ENCODE peak calls at places on chromosome 6, in five cellular contexts. W, K, P, G and D are unnamed samples.

GRCh38 chr6:7833753-7834075 is 76.9 kb downstream of the TXNDC5 start:
- DNase-seq in W (no peak), K (no peak), P (no peak), G (no peak), D (no peak)

GRCh38 chr6:134351615-134352474 is 33.9 kb upstream of the SGK1 start:
- DNase-seq in W (no peak), K (no peak), P (peak), G (no peak), D (no peak)

GRCh38 chr6:36984581-36985383 is 1.2 kb downstream of the MTCH1 start:
- DNase-seq in W (peak), K (peak), P (no peak), G (no peak), D (no peak)

GRCh38 chr6:64459411-64459810 is 823.8 kb downstream of the PHF3 start:
- DNase-seq in W (no peak), K (no peak), P (no peak), G (no peak), D (no peak)

GRCh38 chr6:35710241-35710847 is 21.6 kb upstream of the FKBP5 start:
- DNase-seq in W (no peak), K (no peak), P (no peak), G (no peak), D (no peak)

GRCh38 chr6:30684386-30685156 is 1.9 kb downstream of the PPP1R18 start:
- DNase-seq in W (peak), K (no peak), P (peak), G (peak), D (peak)

GRCh38 chr6:54916858-54917257 is 70.3 kb downstream of the FAM83B start:
- DNase-seq in W (no peak), K (no peak), P (no peak), G (no peak), D (no peak)

GRCh38 chr6:117404548-117404947 is 21.2 kb downstream of the ROS1 start:
- DNase-seq in W (no peak), K (no peak), P (no peak), G (no peak), D (no peak)

GRCh38 chr6:7895125-7895423 is 15.5 kb downstream of the TXNDC5 start:
- DNase-seq in W (no peak), K (no peak), P (no peak), G (no peak), D (no peak)

GRCh38 chr6:24838994-24839393 is 40.3 kb upstream of the ARMH2 start:
- DNase-seq in W (peak), K (no peak), P (no peak), G (no peak), D (no peak)

GRCh38 chr6:44289726-44290125 is 19.5 kb downstream of the TMEM151B start:
- DNase-seq in W (no peak), K (no peak), P (no peak), G (no peak), D (no peak)

GRCh38 chr6:27726620-27727023 is 185.6 kb downstream of the OR2B2 start:
- DNase-seq in W (no peak), K (peak), P (no peak), G (no peak), D (no peak)

GRCh38 chr6:37188962-37189510 is 19.1 kb downstream of the PIM1 start:
- DNase-seq in W (no peak), K (no peak), P (no peak), G (no peak), D (no peak)

GRCh38 chr6:39189915-39190544 is 39.2 kb downstream of the KCNK5 start:
- DNase-seq in W (no peak), K (peak), P (peak), G (no peak), D (no peak)

GRCh38 chr6:104625536-104625935 is 234.2 kb downstream of the HACE1 start:
- DNase-seq in W (no peak), K (no peak), P (no peak), G (no peak), D (no peak)

GRCh38 chr6:27865952-27866369 is 46.2 kb downstream of the OR2B2 start:
- DNase-seq in W (peak), K (peak), P (no peak), G (peak), D (peak)

GRCh38 chr6:35703554-35703953 is 14.8 kb upstream of the FKBP5 start:
- DNase-seq in W (no peak), K (no peak), P (no peak), G (no peak), D (no peak)

GRCh38 chr6:83546636-83547035 is 34.3 kb downstream of the PRSS35 start:
- DNase-seq in W (no peak), K (no peak), P (no peak), G (no peak), D (no peak)

GRCh38 chr6:74742793-74743508 is 462.9 kb downstream of the COL12A1 start:
- DNase-seq in W (no peak), K (no peak), P (no peak), G (peak), D (no peak)

GRCh38 chr6:154446984-154447383 is 63.5 kb downstream of the CNKSR3 start:
- DNase-seq in W (no peak), K (no peak), P (no peak), G (no peak), D (no peak)

GRCh38 chr6:154447929-154448328 is 62.6 kb downstream of the CNKSR3 start:
- DNase-seq in W (no peak), K (no peak), P (no peak), G (no peak), D (no peak)

GRCh38 chr6:154445417-154445816 is 65.1 kb downstream of the CNKSR3 start:
- DNase-seq in W (no peak), K (no peak), P (no peak), G (no peak), D (no peak)

GRCh38 chr6:154450498-154450897 is 60.0 kb downstream of the CNKSR3 start:
- DNase-seq in W (no peak), K (no peak), P (no peak), G (no peak), D (no peak)

GRCh38 chr6:154448448-154449096 is 61.9 kb downstream of the CNKSR3 start:
- DNase-seq in W (no peak), K (no peak), P (no peak), G (no peak), D (no peak)
- TF ChIP-seq CTCF in W (no peak), K (no peak), P (peak), G (no peak), D (no peak)

GRCh38 chr6:32153835-32154513 is at the start of gene PPT2:
- DNase-seq in W (peak), K (peak), P (peak), G (peak), D (peak)

GRCh38 chr6:32151885-32152311 is at the start of gene PRRT1:
- DNase-seq in W (no peak), K (no peak), P (no peak), G (no peak), D (no peak)

GRCh38 chr6:32152414-32153251 is 894 bp upstream of the PRRT1 start:
- DNase-seq in W (no peak), K (no peak), P (no peak), G (no peak), D (no peak)

GRCh38 chr6:32154514-32155161 is 697 bp downstream of the PPT2 start:
- DNase-seq in W (peak), K (peak), P (peak), G (no peak), D (peak)

DNA sequence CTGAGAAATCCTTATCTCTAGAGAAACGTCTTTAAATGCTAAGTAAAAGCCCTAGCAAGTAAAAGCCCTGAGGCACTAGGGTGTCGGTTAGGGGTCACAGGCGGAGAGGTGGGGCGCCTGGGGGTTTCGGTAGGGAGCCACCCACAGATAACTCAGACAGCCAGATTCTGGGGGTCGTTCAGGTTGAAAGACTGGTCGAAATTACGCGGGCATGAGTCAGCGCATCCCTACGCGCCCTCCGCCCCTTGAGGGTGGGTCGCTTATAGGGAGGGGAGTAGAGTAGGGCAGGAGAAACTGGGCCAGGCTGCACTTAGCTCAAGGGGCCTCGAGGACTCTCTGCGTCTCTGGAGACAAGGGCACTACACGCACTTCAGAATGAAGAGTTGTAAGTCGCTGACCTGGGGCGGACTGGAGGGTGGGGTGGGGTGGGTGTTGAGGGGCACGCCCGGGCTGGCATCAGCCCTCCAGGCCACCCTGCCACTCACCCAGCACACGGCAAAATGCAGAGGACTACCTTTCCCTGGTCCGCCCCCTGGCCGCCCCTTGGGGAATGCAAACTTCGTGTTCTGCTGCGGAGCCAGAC is 598 bp upstream of the PPT2 start:
- DNase-seq in W (no peak), K (peak), P (no peak), G (no peak), D (no peak)
- TF ChIP-seq CTCF in W (no peak), K (no peak), P (no peak), G (no peak), D (no peak)

DNA sequence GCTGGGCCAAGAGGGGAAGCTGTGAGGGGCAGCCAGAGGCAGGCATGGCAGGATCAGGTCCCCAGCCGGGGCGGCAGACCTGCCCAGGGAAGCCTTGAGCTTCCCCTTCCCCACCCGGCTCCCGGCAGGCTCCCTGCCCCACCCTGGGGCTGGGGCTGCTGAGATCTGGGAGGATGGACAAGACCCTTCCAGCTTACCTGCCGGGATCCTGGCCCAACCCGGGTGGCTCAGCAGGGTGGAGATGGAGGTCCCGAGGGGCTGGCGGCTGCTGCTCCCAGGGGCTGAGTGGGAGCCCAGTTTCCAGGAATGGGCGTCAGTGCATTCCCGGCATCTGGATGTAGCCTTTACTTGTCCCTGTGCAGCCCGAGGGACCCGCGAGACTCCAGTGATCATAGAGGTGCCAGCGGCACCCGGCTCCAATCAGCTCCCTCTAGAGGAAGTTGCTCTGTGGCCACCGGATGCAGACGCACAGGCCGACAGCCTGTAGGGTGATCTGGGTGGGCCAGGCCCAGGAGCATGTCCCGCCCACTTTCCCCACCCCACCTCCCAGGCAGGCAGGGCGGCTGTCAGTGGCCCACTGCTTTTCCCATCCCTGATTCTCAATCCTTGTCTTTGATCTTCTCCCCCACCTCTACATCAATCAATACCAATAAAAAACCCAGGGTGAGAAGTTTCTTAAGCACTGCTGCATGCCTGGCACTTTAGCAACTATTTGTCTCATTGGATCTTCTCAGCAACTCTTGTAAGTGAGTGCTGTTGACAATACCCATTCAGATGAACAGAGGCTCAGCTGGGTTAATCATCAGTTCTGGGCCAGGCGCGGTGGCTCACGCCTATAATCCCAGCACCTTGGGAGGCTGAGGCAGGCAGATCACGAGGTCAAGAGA is at the start of gene BAK1:
- DNase-seq in W (peak), K (peak), P (peak), G (peak), D (peak)
- TF ChIP-seq CTCF in W (peak), K (no peak), P (peak), G (peak), D (peak)

DNA sequence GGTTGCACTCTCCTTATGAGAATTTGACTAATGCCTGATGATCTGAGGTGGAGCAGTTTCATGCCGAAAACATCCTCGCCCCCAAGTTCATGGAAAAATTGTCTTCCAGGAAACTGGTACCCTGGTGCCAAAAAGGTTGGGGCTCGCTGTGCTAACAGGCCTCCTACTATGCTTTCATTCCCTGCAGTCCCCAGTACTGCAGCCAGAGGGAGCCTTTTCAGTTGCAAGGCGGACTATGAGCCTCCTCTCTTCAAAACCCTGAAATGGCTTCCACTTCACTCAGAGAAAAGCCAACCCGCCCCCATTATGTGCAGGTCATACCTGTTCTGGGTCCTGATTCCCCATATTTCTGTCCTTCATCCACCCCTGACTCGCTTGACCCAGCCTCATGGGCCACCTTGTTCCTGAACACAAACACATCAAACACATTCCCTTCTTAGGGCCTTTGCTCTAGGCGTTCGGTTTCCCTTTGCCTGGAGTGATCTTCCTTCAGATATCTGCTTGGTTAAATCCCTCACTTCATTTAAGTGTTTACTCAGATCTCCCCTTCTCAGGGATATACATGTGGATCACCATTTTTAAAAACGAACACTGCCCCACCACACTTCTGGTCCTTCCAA is 173.7 kb downstream of the PHACTR1 start:
- DNase-seq in W (no peak), K (peak), P (no peak), G (no peak), D (no peak)
- TF ChIP-seq CTCF in W (peak), K (peak), P (peak), G (peak), D (peak)

DNA sequence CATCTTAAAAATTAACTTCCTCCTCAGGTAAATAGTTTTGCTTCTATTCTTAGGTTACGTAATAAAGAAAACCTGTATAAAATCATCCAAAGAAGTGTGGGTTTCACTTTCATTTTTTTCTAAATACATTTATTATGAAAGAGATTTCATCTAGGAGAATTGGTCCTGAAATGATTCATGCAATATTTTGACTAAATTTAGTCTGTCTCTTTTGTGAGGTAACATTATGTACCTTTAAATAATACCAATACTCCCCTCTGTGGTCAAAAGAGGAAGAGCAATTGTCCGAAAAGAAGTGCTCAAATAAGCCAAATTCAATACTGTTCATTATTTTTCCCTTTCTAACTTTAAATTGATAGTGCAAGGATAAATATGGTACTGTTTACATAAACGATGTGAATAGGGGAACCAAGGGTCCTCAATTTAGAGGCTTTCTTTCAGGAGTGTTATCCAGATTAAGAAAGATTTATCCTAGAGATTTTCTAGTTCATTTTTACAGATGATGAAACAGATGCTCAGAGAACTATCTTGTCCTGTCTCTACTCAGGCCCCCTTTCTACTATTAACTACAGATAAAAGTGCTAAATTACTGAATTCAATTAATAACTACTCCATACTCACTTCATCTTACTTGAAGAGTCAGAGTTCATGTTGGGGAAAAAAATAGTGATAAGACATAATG is 26.2 kb downstream of the CYP39A1 start:
- DNase-seq in W (no peak), K (no peak), P (no peak), G (peak), D (no peak)
- TF ChIP-seq CTCF in W (peak), K (no peak), P (peak), G (peak), D (peak)

GRCh38 chr6:3258720-3259490 is at the start of gene PSMG4:
- DNase-seq in W (peak), K (peak), P (peak), G (peak), D (peak)

GRCh38 chr6:3260772-3261517 is 2.2 kb downstream of the PSMG4 start:
- DNase-seq in W (no peak), K (no peak), P (no peak), G (no peak), D (no peak)

GRCh38 chr6:3258201-3258600 is 546 bp upstream of the PSMG4 start:
- DNase-seq in W (no peak), K (no peak), P (no peak), G (no peak), D (no peak)

GRCh38 chr6:3260296-3260695 is 1.5 kb downstream of the PSMG4 start:
- DNase-seq in W (no peak), K (no peak), P (no peak), G (no peak), D (no peak)

GRCh38 chr6:3259491-3259958 is 778 bp downstream of the PSMG4 start:
- DNase-seq in W (peak), K (no peak), P (peak), G (peak), D (peak)
- TF ChIP-seq CTCF in W (no peak), K (no peak), P (no peak), G (no peak), D (no peak)

GRCh38 chr6:141969201-141969600 is 163.5 kb upstream of the GJE1 start:
- DNase-seq in W (no peak), K (no peak), P (no peak), G (no peak), D (no peak)
- TF ChIP-seq CTCF in W (no peak), K (no peak), P (no peak), G (no peak), D (no peak)

GRCh38 chr6:90098025-90098474 is 198.6 kb downstream of the BACH2 start:
- DNase-seq in W (peak), K (no peak), P (peak), G (no peak), D (no peak)
- TF ChIP-seq CTCF in W (no peak), K (no peak), P (peak), G (no peak), D (no peak)

DNA sequence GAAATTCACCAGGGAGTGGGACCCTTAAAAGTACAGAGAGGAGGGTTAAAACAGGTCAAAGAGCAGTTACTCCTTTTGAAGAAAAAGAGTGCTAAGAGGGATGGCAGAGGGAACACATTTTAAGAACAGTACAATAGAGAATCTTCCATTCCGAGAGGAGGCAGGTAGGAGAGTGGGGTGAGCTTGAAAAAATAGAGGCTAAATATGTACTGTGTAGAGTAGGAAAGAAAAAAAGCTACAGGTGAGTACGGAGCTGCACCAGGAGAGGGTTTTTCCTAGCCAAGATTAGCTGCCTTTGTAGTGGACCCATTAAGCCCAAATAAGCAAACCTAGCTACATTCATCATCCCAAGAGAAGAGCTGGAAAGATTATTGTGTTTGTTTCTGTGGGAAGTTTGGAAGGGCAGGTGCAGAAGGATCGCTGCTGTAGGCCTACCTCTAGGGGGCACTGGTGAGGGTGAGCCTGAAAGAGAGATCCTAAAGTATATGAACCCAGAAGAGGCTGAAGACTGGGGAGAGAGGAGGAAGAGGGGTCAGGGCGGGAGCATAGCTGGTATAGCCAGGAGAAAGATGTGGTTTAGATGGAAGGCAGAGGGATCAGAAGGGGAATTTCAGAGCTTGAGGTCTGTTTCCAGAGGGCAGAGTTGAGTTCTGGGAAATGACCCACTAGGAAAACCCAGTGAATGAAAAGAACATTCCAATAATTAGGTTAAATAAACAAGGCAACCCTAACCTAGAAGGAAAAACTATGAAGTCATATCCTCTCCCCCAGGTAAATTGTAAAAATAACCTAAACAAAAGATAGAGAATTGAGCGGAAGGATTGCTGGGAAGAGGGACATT is 50.2 kb upstream of the HINT3 start:
- DNase-seq in W (peak), K (peak), P (no peak), G (peak), D (no peak)
- TF ChIP-seq CTCF in W (peak), K (peak), P (peak), G (peak), D (peak)